ENCODE peak calls at places on chromosomes 7 and 10, in eight cellular contexts. W is AG09309, R is cardiac fibroblast, T is IMR-90, C is retinal pigment epithelial cell, K is tibial nerve, V is GM12865, H is Panc1. X is an unnamed sample.
A peak's percentile ranks its signal among the peaks of the same experiment; 100 is the strongest.

GRCh38 chr7:43869898-43870240 is 552 bp upstream of the MRPS24 start:
- DNase-seq in W (peak; percentile 89), R (peak; percentile 96), T (peak; percentile 96), C (no peak), K (peak; percentile 59), V (no peak), H (no peak), X (peak; percentile 66)

GRCh38 chr10:127470911-127471310 is 78.2 kb upstream of the NPS start:
- DNase-seq in W (no peak), R (no peak), T (no peak), C (no peak), K (no peak), V (no peak), H (no peak), X (no peak)

GRCh38 chr10:127715782-127716378 is 21.1 kb upstream of the FOXI2 start:
- DNase-seq in W (no peak), R (peak; percentile 38), T (no peak), C (no peak), K (no peak), V (peak; percentile 20), H (peak; percentile 2), X (peak; percentile 4)

GRCh38 chr7:137661634-137662033 is 185.1 kb downstream of the DGKI start:
- DNase-seq in W (no peak), R (no peak), T (no peak), C (no peak), K (no peak), V (no peak), H (no peak), X (no peak)

GRCh38 chr7:73602721-73603651 is 21.3 kb downstream of the MLXIPL start:
- DNase-seq in W (no peak), R (no peak), T (no peak), C (no peak), K (no peak), V (no peak), H (no peak), X (no peak)

GRCh38 chr10:12807096-12807755 is 194.3 kb downstream of the CCDC3 start:
- DNase-seq in W (no peak), R (no peak), T (no peak), C (no peak), K (no peak), V (no peak), H (no peak), X (no peak)

GRCh38 chr7:118195837-118196474 is 12.0 kb downstream of the LSM8 start:
- DNase-seq in W (no peak), R (peak; percentile 77), T (peak; percentile 70), C (no peak), K (peak; percentile 88), V (peak; percentile 72), H (no peak), X (no peak)

GRCh38 chr7:128988372-128988771 is 50.6 kb downstream of the IRF5 start:
- DNase-seq in W (no peak), R (no peak), T (no peak), C (no peak), K (no peak), V (no peak), H (no peak), X (no peak)

GRCh38 chr7:45178241-45179225 is 20.9 kb downstream of the RAMP3 start:
- DNase-seq in W (no peak), R (no peak), T (no peak), C (no peak), K (no peak), V (peak; percentile 41), H (no peak), X (no peak)

GRCh38 chr10:132579027-132579859 is 41.7 kb downstream of the INPP5A start:
- DNase-seq in W (no peak), R (no peak), T (no peak), C (no peak), K (no peak), V (no peak), H (no peak), X (no peak)

GRCh38 chr10:1638889-1639418 is 98.4 kb downstream of the ADARB2 start:
- DNase-seq in W (no peak), R (peak; percentile 0), T (no peak), C (no peak), K (no peak), V (no peak), H (no peak), X (no peak)

GRCh38 chr10:101567165-101568006 is 20.7 kb downstream of the POLL start:
- DNase-seq in W (no peak), R (no peak), T (no peak), C (no peak), K (no peak), V (no peak), H (no peak), X (no peak)

GRCh38 chr10:101565370-101565900 is 22.6 kb downstream of the POLL start:
- DNase-seq in W (no peak), R (no peak), T (no peak), C (no peak), K (no peak), V (no peak), H (no peak), X (no peak)

GRCh38 chr10:101565936-101566332 is 22.1 kb downstream of the POLL start:
- DNase-seq in W (no peak), R (no peak), T (no peak), C (no peak), K (no peak), V (no peak), H (no peak), X (no peak)

GRCh38 chr10:101568054-101568745 is 19.9 kb downstream of the POLL start:
- DNase-seq in W (no peak), R (no peak), T (no peak), C (no peak), K (no peak), V (no peak), H (no peak), X (no peak)

DNA sequence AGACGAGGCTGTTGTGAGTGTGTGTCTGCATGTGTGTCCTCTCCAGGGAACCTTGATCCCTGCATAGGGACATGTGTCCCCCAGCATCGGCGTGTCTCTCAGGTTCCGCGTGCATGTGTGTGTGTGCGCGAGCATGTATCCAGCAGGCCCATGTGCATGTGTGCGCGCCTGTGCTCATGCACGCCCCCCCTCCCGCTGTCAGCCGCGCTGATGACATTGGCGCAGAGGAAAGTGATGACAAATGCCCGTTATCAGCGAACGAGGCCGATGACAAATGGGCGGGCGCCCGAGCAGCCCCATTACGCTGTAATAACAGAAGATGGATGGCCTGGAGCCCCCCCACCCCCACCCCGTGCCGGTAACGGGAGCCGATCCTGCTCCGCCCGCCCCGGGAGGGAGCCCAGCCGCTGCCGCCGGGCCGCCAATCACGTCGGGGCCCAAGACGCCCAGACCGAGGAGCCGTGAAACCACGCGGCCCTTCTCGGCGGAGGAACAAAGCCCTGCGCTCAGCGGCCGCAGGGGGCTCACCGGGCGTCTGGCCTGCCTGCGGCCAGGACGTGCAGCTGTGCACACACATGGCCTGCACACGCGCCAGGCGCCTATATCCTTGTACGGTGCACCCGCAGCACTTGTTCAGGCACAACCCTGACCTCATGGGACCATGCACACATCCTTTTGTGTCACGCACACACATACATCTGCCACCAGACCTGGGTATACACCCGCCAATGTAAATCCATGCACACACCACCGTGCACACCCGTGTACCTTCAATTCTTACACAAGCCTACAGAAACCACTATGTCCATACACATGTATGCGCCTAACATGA is 21.5 kb downstream of the POLL start:
- DNase-seq in W (no peak), R (no peak), T (peak; percentile 20), C (no peak), K (no peak), V (peak; percentile 39), H (no peak), X (no peak)
- H3K4me3 ChIP-seq in W (no peak overlapping the region), R (peak overlapping the region; percentile 17), T (no peak overlapping the region), C (no peak overlapping the region), K (no peak overlapping the region), V (no peak overlapping the region), H (peak overlapping the region; percentile 5), X (no peak overlapping the region)

GRCh38 chr7:17991866-17992648 is 35.6 kb downstream of the PRPS1L1 start:
- DNase-seq in W (no peak), R (peak; percentile 27), T (no peak), C (no peak), K (no peak), V (peak; percentile 26), H (no peak), X (no peak)
- TF ChIP-seq CTCF in W (peak; percentile 39), R (peak; percentile 59), T (peak; percentile 20), C (peak; percentile 25), K (no peak), V (peak; percentile 47), H (peak; percentile 54), X (peak; percentile 54)

GRCh38 chr10:80464557-80465466 is 10.7 kb downstream of the TSPAN14 start:
- DNase-seq in W (no peak), R (no peak), T (peak; percentile 45), C (no peak), K (no peak), V (no peak), H (no peak), X (no peak)
- H3K4me3 ChIP-seq in W (no peak overlapping the region), R (no peak overlapping the region), T (no peak overlapping the region), C (peak overlapping the region; percentile 8), K (peak overlapping the region; percentile 10), V (no peak overlapping the region), H (no peak overlapping the region), X (peak overlapping the region; percentile 26)

GRCh38 chr7:158228131-158228530 is 359.5 kb downstream of the PTPRN2 start:
- DNase-seq in W (no peak), R (no peak), T (no peak), C (no peak), K (no peak), V (no peak), H (no peak), X (no peak)
- TF ChIP-seq CTCF in W (no peak), R (no peak), T (no peak), C (no peak), K (no peak), V (no peak), H (no peak), X (no peak)

GRCh38 chr10:61939575-61940301 is 38.2 kb downstream of the ARID5B start:
- DNase-seq in W (peak; percentile 58), R (peak; percentile 91), T (peak; percentile 90), C (peak; percentile 71), K (no peak), V (peak; percentile 52), H (peak; percentile 63), X (no peak)

GRCh38 chr10:61944445-61945123 is 43.1 kb downstream of the ARID5B start:
- DNase-seq in W (no peak), R (no peak), T (no peak), C (no peak), K (no peak), V (peak; percentile 43), H (no peak), X (no peak)

GRCh38 chr10:61941202-61941651 is 39.7 kb downstream of the ARID5B start:
- DNase-seq in W (no peak), R (no peak), T (no peak), C (no peak), K (no peak), V (no peak), H (no peak), X (no peak)

GRCh38 chr10:61943699-61944444 is 42.4 kb downstream of the ARID5B start:
- DNase-seq in W (peak; percentile 27), R (peak; percentile 84), T (peak; percentile 53), C (peak; percentile 59), K (no peak), V (peak; percentile 82), H (no peak), X (no peak)

GRCh38 chr10:61942997-61943457 is 41.5 kb downstream of the ARID5B start:
- DNase-seq in W (peak; percentile 16), R (peak; percentile 81), T (peak; percentile 54), C (no peak), K (no peak), V (peak; percentile 33), H (no peak), X (no peak)
- H3K4me3 ChIP-seq in W (no peak overlapping the region), R (no peak overlapping the region), T (no peak overlapping the region), C (peak overlapping the region; percentile 7), K (no peak overlapping the region), V (peak overlapping the region; percentile 56), H (peak overlapping the region; percentile 8), X (no peak overlapping the region)